ENCODE peak calls at places on chromosomes 11 and 22, in ten cellular contexts. One of them, this sample, is unnamed.

GRCh38 chr22:33139937-33140336 is 81.8 kb upstream of the SYN3 start:
- DNase-seq in heart right ventricle: no peak
- DNase-seq in coronary artery: no peak
- DNase-seq in tibial nerve: no peak
- DNase-seq in choroid plexus epithelial cell: no peak
- DNase-seq in cardiac muscle cell: no peak
- DNase-seq in GM12865: no peak
- DNase-seq in GM23338: peak
- DNase-seq in colonic mucosa: no peak
- DNase-seq in kidney epithelial cell: no peak
- DNase-seq in this sample: no peak

GRCh38 chr22:31029276-31029675 is 51.8 kb upstream of the SMTN start:
- DNase-seq in heart right ventricle: no peak
- DNase-seq in coronary artery: no peak
- DNase-seq in tibial nerve: no peak
- DNase-seq in choroid plexus epithelial cell: no peak
- DNase-seq in cardiac muscle cell: no peak
- DNase-seq in GM12865: no peak
- DNase-seq in GM23338: no peak
- DNase-seq in colonic mucosa: no peak
- DNase-seq in kidney epithelial cell: no peak
- DNase-seq in this sample: no peak

GRCh38 chr11:5129457-5129877 is 8.7 kb downstream of the OR52A5 start:
- DNase-seq in heart right ventricle: no peak
- DNase-seq in coronary artery: no peak
- DNase-seq in tibial nerve: no peak
- DNase-seq in choroid plexus epithelial cell: peak
- DNase-seq in cardiac muscle cell: no peak
- DNase-seq in GM12865: no peak
- DNase-seq in GM23338: no peak
- DNase-seq in colonic mucosa: no peak
- DNase-seq in kidney epithelial cell: no peak
- DNase-seq in this sample: peak

GRCh38 chr22:20779014-20779812 is 5.3 kb downstream of the SERPIND1 start:
- DNase-seq in heart right ventricle: no peak
- DNase-seq in coronary artery: no peak
- DNase-seq in tibial nerve: peak
- DNase-seq in choroid plexus epithelial cell: no peak
- DNase-seq in cardiac muscle cell: no peak
- DNase-seq in GM12865: no peak
- DNase-seq in GM23338: no peak
- DNase-seq in colonic mucosa: no peak
- DNase-seq in kidney epithelial cell: no peak
- DNase-seq in this sample: no peak

GRCh38 chr11:128471138-128471661 is 116.2 kb downstream of the ETS1 start:
- DNase-seq in heart right ventricle: no peak
- DNase-seq in coronary artery: no peak
- DNase-seq in tibial nerve: no peak
- DNase-seq in choroid plexus epithelial cell: no peak
- DNase-seq in cardiac muscle cell: no peak
- DNase-seq in GM12865: peak
- DNase-seq in GM23338: no peak
- DNase-seq in colonic mucosa: no peak
- DNase-seq in kidney epithelial cell: no peak
- DNase-seq in this sample: no peak

GRCh38 chr11:76628408-76628947 is 42.1 kb downstream of the LRRC32 start:
- DNase-seq in heart right ventricle: no peak
- DNase-seq in coronary artery: no peak
- DNase-seq in tibial nerve: no peak
- DNase-seq in choroid plexus epithelial cell: no peak
- DNase-seq in cardiac muscle cell: no peak
- DNase-seq in GM12865: no peak
- DNase-seq in GM23338: no peak
- DNase-seq in colonic mucosa: no peak
- DNase-seq in kidney epithelial cell: no peak
- DNase-seq in this sample: no peak

GRCh38 chr11:48028909-48029685 is 48.7 kb downstream of the PTPRJ start:
- DNase-seq in heart right ventricle: no peak
- DNase-seq in coronary artery: no peak
- DNase-seq in tibial nerve: no peak
- DNase-seq in choroid plexus epithelial cell: peak
- DNase-seq in cardiac muscle cell: no peak
- DNase-seq in GM12865: no peak
- DNase-seq in GM23338: no peak
- DNase-seq in colonic mucosa: no peak
- DNase-seq in kidney epithelial cell: no peak
- DNase-seq in this sample: peak

GRCh38 chr11:40328890-40329617 is 1130.4 kb downstream of the LRRC4C start:
- DNase-seq in heart right ventricle: peak
- DNase-seq in coronary artery: no peak
- DNase-seq in tibial nerve: peak
- DNase-seq in choroid plexus epithelial cell: peak
- DNase-seq in cardiac muscle cell: peak
- DNase-seq in GM12865: no peak
- DNase-seq in GM23338: no peak
- DNase-seq in colonic mucosa: peak
- DNase-seq in kidney epithelial cell: peak
- DNase-seq in this sample: peak

GRCh38 chr22:29531419-29531818 is 22.1 kb downstream of the THOC5 start:
- DNase-seq in heart right ventricle: no peak
- DNase-seq in coronary artery: no peak
- DNase-seq in tibial nerve: no peak
- DNase-seq in choroid plexus epithelial cell: peak
- DNase-seq in cardiac muscle cell: no peak
- DNase-seq in GM12865: no peak
- DNase-seq in GM23338: no peak
- DNase-seq in colonic mucosa: no peak
- DNase-seq in kidney epithelial cell: no peak
- DNase-seq in this sample: no peak

GRCh38 chr11:71474771-71475483 is 21.9 kb downstream of the NADSYN1 start:
- DNase-seq in heart right ventricle: no peak
- DNase-seq in coronary artery: no peak
- DNase-seq in tibial nerve: no peak
- DNase-seq in choroid plexus epithelial cell: no peak
- DNase-seq in cardiac muscle cell: no peak
- DNase-seq in GM12865: no peak
- DNase-seq in GM23338: no peak
- DNase-seq in colonic mucosa: no peak
- DNase-seq in kidney epithelial cell: no peak
- DNase-seq in this sample: no peak

GRCh38 chr22:24518774-24519485 is 23.8 kb downstream of the UPB1 start:
- DNase-seq in heart right ventricle: no peak
- DNase-seq in coronary artery: no peak
- DNase-seq in tibial nerve: no peak
- DNase-seq in choroid plexus epithelial cell: no peak
- DNase-seq in cardiac muscle cell: no peak
- DNase-seq in GM12865: no peak
- DNase-seq in GM23338: no peak
- DNase-seq in colonic mucosa: no peak
- DNase-seq in kidney epithelial cell: no peak
- DNase-seq in this sample: no peak

GRCh38 chr11:87722756-87723599 is 452.3 kb downstream of the RAB38 start:
- DNase-seq in heart right ventricle: peak
- DNase-seq in coronary artery: no peak
- DNase-seq in tibial nerve: no peak
- DNase-seq in choroid plexus epithelial cell: peak
- DNase-seq in cardiac muscle cell: peak
- DNase-seq in GM12865: peak
- DNase-seq in GM23338: peak
- DNase-seq in colonic mucosa: peak
- DNase-seq in kidney epithelial cell: no peak
- DNase-seq in this sample: peak

GRCh38 chr11:110505514-110506284 is 76.0 kb downstream of the FDX1 start:
- DNase-seq in heart right ventricle: no peak
- DNase-seq in coronary artery: no peak
- DNase-seq in tibial nerve: no peak
- DNase-seq in choroid plexus epithelial cell: no peak
- DNase-seq in cardiac muscle cell: no peak
- DNase-seq in GM12865: no peak
- DNase-seq in GM23338: no peak
- DNase-seq in colonic mucosa: no peak
- DNase-seq in kidney epithelial cell: no peak
- DNase-seq in this sample: no peak

GRCh38 chr11:37710031-37710430 is 1112.0 kb upstream of the RAG2 start:
- DNase-seq in heart right ventricle: no peak
- DNase-seq in coronary artery: no peak
- DNase-seq in tibial nerve: no peak
- DNase-seq in choroid plexus epithelial cell: no peak
- DNase-seq in cardiac muscle cell: peak
- DNase-seq in GM12865: no peak
- DNase-seq in GM23338: no peak
- DNase-seq in colonic mucosa: no peak
- DNase-seq in kidney epithelial cell: no peak
- DNase-seq in this sample: peak

GRCh38 chr11:96324912-96325311 is 18.1 kb downstream of the MAML2 start:
- DNase-seq in heart right ventricle: no peak
- DNase-seq in coronary artery: no peak
- DNase-seq in tibial nerve: no peak
- DNase-seq in choroid plexus epithelial cell: peak
- DNase-seq in cardiac muscle cell: peak
- DNase-seq in GM12865: no peak
- DNase-seq in GM23338: no peak
- DNase-seq in colonic mucosa: no peak
- DNase-seq in kidney epithelial cell: no peak
- DNase-seq in this sample: peak

GRCh38 chr11:74123008-74123448 is 47.8 kb downstream of the C2CD3 start:
- DNase-seq in heart right ventricle: no peak
- DNase-seq in coronary artery: no peak
- DNase-seq in tibial nerve: peak
- DNase-seq in choroid plexus epithelial cell: no peak
- DNase-seq in cardiac muscle cell: peak
- DNase-seq in GM12865: no peak
- DNase-seq in GM23338: peak
- DNase-seq in colonic mucosa: no peak
- DNase-seq in kidney epithelial cell: no peak
- DNase-seq in this sample: peak

GRCh38 chr11:521179-521688 is 14.1 kb downstream of the HRAS start:
- DNase-seq in heart right ventricle: no peak
- DNase-seq in coronary artery: no peak
- DNase-seq in tibial nerve: no peak
- DNase-seq in choroid plexus epithelial cell: no peak
- DNase-seq in cardiac muscle cell: no peak
- DNase-seq in GM12865: no peak
- DNase-seq in GM23338: no peak
- DNase-seq in colonic mucosa: no peak
- DNase-seq in kidney epithelial cell: no peak
- DNase-seq in this sample: no peak

GRCh38 chr11:14932447-14932846 is 39.7 kb downstream of the CALCA start:
- DNase-seq in heart right ventricle: no peak
- DNase-seq in coronary artery: no peak
- DNase-seq in tibial nerve: no peak
- DNase-seq in choroid plexus epithelial cell: no peak
- DNase-seq in cardiac muscle cell: no peak
- DNase-seq in GM12865: no peak
- DNase-seq in GM23338: no peak
- DNase-seq in colonic mucosa: no peak
- DNase-seq in kidney epithelial cell: no peak
- DNase-seq in this sample: no peak
- TF ChIP-seq CTCF in heart right ventricle: no peak
- TF ChIP-seq CTCF in coronary artery: no peak
- TF ChIP-seq CTCF in tibial nerve: no peak
- TF ChIP-seq CTCF in choroid plexus epithelial cell: no peak
- TF ChIP-seq CTCF in cardiac muscle cell: no peak
- TF ChIP-seq CTCF in GM12865: no peak
- TF ChIP-seq CTCF in GM23338: no peak
- TF ChIP-seq CTCF in colonic mucosa: no peak
- TF ChIP-seq CTCF in kidney epithelial cell: no peak
- TF ChIP-seq CTCF in this sample: no peak

DNA sequence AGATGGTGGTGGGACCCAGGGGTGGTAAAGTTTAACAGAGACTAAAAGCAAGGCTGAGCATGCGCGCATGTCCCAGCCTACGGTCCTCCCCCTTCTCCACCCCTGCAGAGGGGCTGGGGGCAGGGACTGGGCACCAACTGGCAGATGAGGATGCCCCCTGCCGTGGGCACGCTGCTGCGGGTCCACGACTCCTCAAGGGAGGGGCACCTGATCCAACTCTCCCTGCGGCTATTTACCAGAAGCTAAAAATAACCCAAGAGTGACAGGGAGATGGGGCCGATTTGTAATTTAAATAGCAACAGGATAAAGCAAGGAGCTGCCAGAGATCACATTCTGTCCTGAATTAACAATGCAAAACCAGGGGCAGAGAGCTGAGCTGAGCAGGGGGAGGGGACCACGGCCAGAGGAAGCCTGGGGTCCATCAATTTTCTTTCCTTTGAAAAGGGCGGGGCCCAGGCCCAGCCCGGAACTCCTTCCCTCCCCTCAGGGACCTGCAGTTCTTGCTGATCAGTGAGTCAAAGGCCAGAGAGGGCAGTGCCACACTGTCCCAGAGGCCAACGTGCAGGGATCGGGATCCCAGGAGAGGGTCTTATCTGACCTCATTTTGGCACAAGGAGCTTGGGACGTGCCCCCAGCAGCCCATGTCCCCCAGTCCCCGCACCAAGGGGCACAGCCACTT is 8.1 kb upstream of the DGKZ start:
- DNase-seq in heart right ventricle: no peak
- DNase-seq in coronary artery: no peak
- DNase-seq in tibial nerve: no peak
- DNase-seq in choroid plexus epithelial cell: peak
- DNase-seq in cardiac muscle cell: no peak
- DNase-seq in GM12865: no peak
- DNase-seq in GM23338: peak
- DNase-seq in colonic mucosa: no peak
- DNase-seq in kidney epithelial cell: no peak
- DNase-seq in this sample: no peak
- H3K4me3 ChIP-seq in heart right ventricle: peak
- H3K4me3 ChIP-seq in coronary artery: peak
- H3K4me3 ChIP-seq in tibial nerve: no peak
- H3K4me3 ChIP-seq in choroid plexus epithelial cell: peak
- H3K4me3 ChIP-seq in cardiac muscle cell: no peak
- H3K4me3 ChIP-seq in GM12865: no peak
- H3K4me3 ChIP-seq in GM23338: peak
- H3K4me3 ChIP-seq in colonic mucosa: no peak
- H3K4me3 ChIP-seq in kidney epithelial cell: no peak
- H3K4me3 ChIP-seq in this sample: no peak

DNA sequence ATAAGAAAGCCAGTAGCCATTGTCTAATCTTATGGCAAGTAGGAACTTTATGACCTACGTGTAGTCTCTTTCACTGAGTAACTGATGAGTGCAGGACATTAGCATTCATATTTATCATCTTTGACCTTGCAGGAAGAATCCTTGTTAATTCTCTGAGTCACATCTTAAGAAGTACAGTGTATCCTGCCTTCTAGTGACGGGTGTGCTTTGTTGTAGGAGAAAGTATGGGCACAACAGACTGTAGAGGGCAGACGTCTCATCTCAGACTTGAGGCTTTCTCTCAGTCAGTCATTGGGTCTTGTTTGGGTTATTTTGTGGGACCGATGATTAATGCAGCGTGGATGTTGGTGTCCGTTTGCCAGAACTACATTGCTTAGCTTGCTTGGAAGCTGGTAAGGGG is 6.8 kb downstream of the RNF214 start:
- DNase-seq in heart right ventricle: no peak
- DNase-seq in coronary artery: no peak
- DNase-seq in tibial nerve: no peak
- DNase-seq in choroid plexus epithelial cell: peak
- DNase-seq in cardiac muscle cell: peak
- DNase-seq in GM12865: no peak
- DNase-seq in GM23338: no peak
- DNase-seq in colonic mucosa: no peak
- DNase-seq in kidney epithelial cell: no peak
- DNase-seq in this sample: peak
- TF ChIP-seq CTCF in heart right ventricle: no peak
- TF ChIP-seq CTCF in coronary artery: no peak
- TF ChIP-seq CTCF in tibial nerve: no peak
- TF ChIP-seq CTCF in choroid plexus epithelial cell: peak
- TF ChIP-seq CTCF in cardiac muscle cell: peak
- TF ChIP-seq CTCF in GM12865: no peak
- TF ChIP-seq CTCF in GM23338: no peak
- TF ChIP-seq CTCF in colonic mucosa: no peak
- TF ChIP-seq CTCF in kidney epithelial cell: peak
- TF ChIP-seq CTCF in this sample: peak

GRCh38 chr11:93735627-93736026 is 5.7 kb downstream of the TAF1D start:
- DNase-seq in heart right ventricle: no peak
- DNase-seq in coronary artery: no peak
- DNase-seq in tibial nerve: no peak
- DNase-seq in choroid plexus epithelial cell: no peak
- DNase-seq in cardiac muscle cell: no peak
- DNase-seq in GM12865: no peak
- DNase-seq in GM23338: no peak
- DNase-seq in colonic mucosa: no peak
- DNase-seq in kidney epithelial cell: no peak
- DNase-seq in this sample: no peak
- H3K4me3 ChIP-seq in heart right ventricle: no peak
- H3K4me3 ChIP-seq in coronary artery: no peak
- H3K4me3 ChIP-seq in tibial nerve: no peak
- H3K4me3 ChIP-seq in choroid plexus epithelial cell: no peak
- H3K4me3 ChIP-seq in cardiac muscle cell: no peak
- H3K4me3 ChIP-seq in GM12865: peak
- H3K4me3 ChIP-seq in GM23338: peak
- H3K4me3 ChIP-seq in colonic mucosa: no peak
- H3K4me3 ChIP-seq in kidney epithelial cell: no peak
- H3K4me3 ChIP-seq in this sample: no peak